ENCODE peak calls at places on chromosomes 13 and 19, in six cellular contexts. G is heart left ventricle; S is CD4-positive, alpha-beta memory T cell; B is testis; P is GM23338; H is small intestine. T is an unnamed sample.
A peak's percentile ranks its signal among the peaks of the same experiment; 100 is the strongest.

GRCh38 chr13:108227651-108228272 is 9.6 kb downstream of the ABHD13 start:
- DNase-seq in P (peak; percentile 43), S (peak; percentile 56), B (no peak), H (peak; percentile 36), G (no peak), T (no peak)

GRCh38 chr19:29404951-29405727 is 120.7 kb upstream of the VSTM2B start:
- DNase-seq in P (peak; percentile 78), S (no peak), G (peak; percentile 33), B (peak; percentile 68), H (no peak), T (no peak)

GRCh38 chr19:17841371-17841809 is 6.4 kb downstream of the JAK3 start:
- DNase-seq in P (no peak), S (no peak), H (no peak), G (no peak), B (no peak), T (no peak)

GRCh38 chr13:91647361-91647970 is 249.0 kb downstream of the GPC5 start:
- DNase-seq in P (peak; percentile 83), G (peak; percentile 18), B (peak; percentile 23), H (peak; percentile 1), S (no peak), T (no peak)

GRCh38 chr13:20495087-20496023 is 30.3 kb downstream of the CRYL1 start:
- DNase-seq in P (peak; percentile 75), B (peak; percentile 85), S (peak; percentile 70), G (peak; percentile 41), H (peak; percentile 72), T (no peak)

GRCh38 chr19:35204799-35205732 is 23.5 kb downstream of the FAM187B start:
- DNase-seq in H (no peak), P (peak; percentile 64), S (no peak), G (peak; percentile 41), B (no peak), T (no peak)

GRCh38 chr13:66618702-66619101 is 611.4 kb downstream of the PCDH9 start:
- DNase-seq in H (no peak), B (no peak), S (no peak), G (no peak), P (peak; percentile 55), T (no peak)

GRCh38 chr19:58145849-58146248 is 4.7 kb downstream of the ZNF329 start:
- DNase-seq in B (no peak), H (no peak), G (no peak), S (no peak), P (no peak), T (no peak)

GRCh38 chr19:51327066-51327985 is 14.6 kb downstream of the VSIG10L start:
- DNase-seq in H (peak; percentile 53), B (peak; percentile 77), G (peak; percentile 63), S (peak; percentile 29), P (peak; percentile 92), T (peak; percentile 39)

GRCh38 chr19:29660835-29661234 is 4.4 kb upstream of the PLEKHF1 start:
- DNase-seq in G (no peak), H (no peak), P (no peak), B (no peak), S (no peak), T (no peak)

GRCh38 chr19:42850981-42851717 is 28.4 kb downstream of the PSG1 start:
- DNase-seq in P (no peak), G (peak; percentile 59), H (no peak), B (no peak), S (no peak), T (no peak)

GRCh38 chr19:35120898-35121297 is 5.3 kb downstream of the FXYD3 start:
- DNase-seq in S (no peak), B (no peak), H (peak; percentile 67), G (no peak), P (no peak), T (no peak)

GRCh38 chr13:26423634-26424033 is 133.8 kb upstream of the WASF3 start:
- DNase-seq in B (no peak), S (no peak), P (peak; percentile 32), G (peak; percentile 63), H (no peak), T (no peak)

GRCh38 chr19:50167314-50167721 is 4.2 kb upstream of the IZUMO2 start:
- DNase-seq in B (no peak), P (peak; percentile 12), G (no peak), H (peak; percentile 71), S (no peak), T (peak; percentile 66)

GRCh38 chr13:67184247-67184646 is 45.9 kb downstream of the PCDH9 start:
- DNase-seq in H (no peak), S (no peak), P (no peak), B (no peak), G (no peak), T (no peak)

GRCh38 chr19:19406878-19407639 is 1.6 kb downstream of the GATAD2A start:
- DNase-seq in G (no peak), S (peak; percentile 48), P (no peak), H (peak; percentile 96), B (peak; percentile 68), T (peak; percentile 48)

GRCh38 chr19:19407640-19407933 is 2.1 kb downstream of the GATAD2A start:
- DNase-seq in G (no peak), H (no peak), P (no peak), B (no peak), S (no peak), T (no peak)

GRCh38 chr19:19403373-19403901 is 2.0 kb upstream of the GATAD2A start:
- DNase-seq in S (no peak), H (no peak), P (no peak), G (no peak), B (no peak), T (no peak)

GRCh38 chr19:19404879-19405860 is at the start of gene GATAD2A:
- DNase-seq in B (peak; percentile 97), S (peak; percentile 94), H (peak; percentile 93), P (peak; percentile 92), G (peak; percentile 95), T (peak; percentile 90)

GRCh38 chr19:19405919-19406877 is 723 bp downstream of the GATAD2A start:
- DNase-seq in P (peak; percentile 83), B (peak; percentile 54), S (peak; percentile 45), H (no peak), G (peak; percentile 56), T (peak; percentile 86)
- H3K4me1 ChIP-seq in P (peaks cover 46% of the 10 kb centered on the region), B (peaks cover 49% of the 10 kb centered on the region), S (peaks cover 64% of the 10 kb centered on the region), H (peaks cover 9% of the 10 kb centered on the region), G (peaks cover 54% of the 10 kb centered on the region), T (peaks cover 31% of the 10 kb centered on the region)

GRCh38 chr19:16591803-16592556 is 19.8 kb upstream of the SLC35E1 start:
- DNase-seq in H (no peak), G (no peak), P (peak; percentile 54), B (no peak), S (no peak), T (peak; percentile 6)
- H3K4me1 ChIP-seq in H (no peaks in the 10 kb centered on the region), G (peaks cover 83% of the 10 kb centered on the region), P (peaks cover 27% of the 10 kb centered on the region), B (peaks cover 45% of the 10 kb centered on the region), S (peaks cover 93% of the 10 kb centered on the region), T (peaks cover 17% of the 10 kb centered on the region)

DNA sequence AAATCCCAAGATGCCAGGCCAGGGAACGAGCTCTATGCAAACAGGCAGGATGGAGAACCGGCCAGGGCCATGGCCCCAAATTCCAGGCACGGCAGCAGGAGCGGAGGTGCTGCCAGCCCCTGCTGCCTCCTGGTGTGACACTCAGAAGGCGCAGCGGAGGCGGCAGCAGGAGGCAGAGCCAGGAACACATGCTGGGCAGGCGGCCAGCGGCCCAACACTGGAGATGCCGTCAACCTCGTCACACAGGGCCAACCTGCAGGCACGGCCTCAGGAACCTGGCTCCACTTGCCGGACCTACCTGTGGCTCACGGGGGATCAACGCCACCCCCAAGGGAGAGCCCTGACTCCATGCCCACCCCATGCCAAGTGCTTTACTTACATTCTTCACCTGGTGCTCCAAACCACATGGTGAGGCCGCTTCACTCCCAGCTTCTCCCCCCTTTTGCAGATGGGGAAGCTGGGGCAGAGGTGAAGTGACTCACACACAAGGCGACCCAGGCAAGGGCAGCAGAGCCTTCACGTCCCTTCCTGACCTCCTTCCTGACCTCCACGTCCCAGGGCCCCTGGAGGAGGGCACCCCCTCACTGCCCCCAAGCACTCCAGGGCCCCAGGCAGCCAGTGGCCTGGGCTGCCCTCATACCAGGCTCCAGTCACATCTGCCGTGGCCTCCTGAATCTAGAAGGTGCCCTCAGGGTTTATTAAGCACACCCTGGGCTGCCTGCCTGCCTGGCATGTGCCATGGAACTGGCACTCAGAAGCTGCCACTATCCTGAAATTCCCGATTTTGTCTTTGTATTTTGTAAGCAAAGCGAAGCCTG is 43.5 kb downstream of the GGACT start:
- DNase-seq in H (no peak), S (no peak), B (no peak), G (peak; percentile 63), P (no peak), T (peak; percentile 88)
- H3K4me1 ChIP-seq in H (no peaks in the 10 kb centered on the region), S (peaks cover 5% of the 10 kb centered on the region), B (peaks cover 14% of the 10 kb centered on the region), G (no peaks in the 10 kb centered on the region), P (no peaks in the 10 kb centered on the region), T (peaks cover 19% of the 10 kb centered on the region)

GRCh38 chr19:6533000-6533328 is 2.1 kb downstream of the TNFSF9 start:
- DNase-seq in P (no peak), G (no peak), S (no peak), B (no peak), H (no peak), T (no peak)

GRCh38 chr19:6535558-6536137 is 4.8 kb downstream of the TNFSF9 start:
- DNase-seq in S (no peak), P (no peak), B (no peak), G (no peak), H (no peak), T (no peak)

GRCh38 chr19:6533746-6534418 is 3.1 kb downstream of the TNFSF9 start:
- DNase-seq in P (peak; percentile 92), G (no peak), H (no peak), S (no peak), B (no peak), T (no peak)

GRCh38 chr19:6536138-6536671 is 5.4 kb downstream of the TNFSF9 start:
- DNase-seq in S (peak; percentile 87), P (peak; percentile 84), G (peak; percentile 45), H (peak; percentile 72), B (peak; percentile 86), T (no peak)

GRCh38 chr19:6534451-6535093 is 3.7 kb downstream of the TNFSF9 start:
- DNase-seq in H (no peak), S (no peak), B (no peak), G (no peak), P (peak; percentile 65), T (no peak)
- H3K4me1 ChIP-seq in H (no peaks in the 10 kb centered on the region), S (peaks cover 54% of the 10 kb centered on the region), B (peaks cover 9% of the 10 kb centered on the region), G (peaks cover 24% of the 10 kb centered on the region), P (peaks cover 18% of the 10 kb centered on the region), T (peaks cover 5% of the 10 kb centered on the region)

GRCh38 chr19:2333807-2334211 is 5.3 kb downstream of the SPPL2B start:
- DNase-seq in B (no peak), H (peak; percentile 27), S (no peak), G (no peak), P (no peak), T (peak; percentile 65)
- H3K4me1 ChIP-seq in B (peaks cover 7% of the 10 kb centered on the region), H (peaks cover 2% of the 10 kb centered on the region), S (peaks cover 27% of the 10 kb centered on the region), G (peaks cover 40% of the 10 kb centered on the region), P (peaks cover 17% of the 10 kb centered on the region), T (peaks cover 45% of the 10 kb centered on the region)

GRCh38 chr19:33878912-33879810 is 82.5 kb downstream of the KCTD15 start:
- DNase-seq in B (no peak), G (no peak), H (no peak), P (no peak), S (no peak), T (no peak)

GRCh38 chr19:33876619-33877018 is 79.9 kb downstream of the KCTD15 start:
- DNase-seq in G (no peak), P (no peak), B (no peak), S (no peak), H (no peak), T (no peak)

GRCh38 chr19:33878136-33878535 is 81.5 kb downstream of the KCTD15 start:
- DNase-seq in G (no peak), B (no peak), H (no peak), P (no peak), S (no peak), T (no peak)

GRCh38 chr19:33872445-33873320 is 76.0 kb downstream of the KCTD15 start:
- DNase-seq in B (no peak), P (no peak), S (no peak), G (no peak), H (no peak), T (no peak)

GRCh38 chr19:33876192-33876591 is 79.5 kb downstream of the KCTD15 start:
- DNase-seq in H (no peak), B (no peak), S (no peak), G (no peak), P (no peak), T (no peak)
- H3K4me1 ChIP-seq in H (no peaks in the 10 kb centered on the region), B (peaks cover 9% of the 10 kb centered on the region), S (no peaks in the 10 kb centered on the region), G (peaks cover 14% of the 10 kb centered on the region), P (peaks cover 17% of the 10 kb centered on the region), T (no peaks in the 10 kb centered on the region)